ENCODE peak calls at places on chromosomes 5 and 9, in eight cellular contexts. One of them, this sample, is unnamed.

GRCh38 chr9:115225459-115226116 is 107.6 kb upstream of the TNC start:
- DNase-seq in effector CD4-positive, alpha-beta T cell: no peak
- DNase-seq in hepatic stellate cell: no peak
- DNase-seq in amniotic epithelial cell: no peak
- DNase-seq in activated T-helper 1 cell treated with anti-CD3 and anti-CD28 coated beads, Interleukin-2, amount 50 U/mL, for 16 hours: no peak
- DNase-seq in nephron progenitor cell: no peak
- DNase-seq in retina: no peak
- DNase-seq in right atrium auricular region: no peak
- DNase-seq in this sample: no peak

GRCh38 chr5:131096774-131097695 is 68.0 kb downstream of the HINT1 start:
- DNase-seq in effector CD4-positive, alpha-beta T cell: no peak
- DNase-seq in hepatic stellate cell: no peak
- DNase-seq in amniotic epithelial cell: no peak
- DNase-seq in activated T-helper 1 cell treated with anti-CD3 and anti-CD28 coated beads, Interleukin-2, amount 50 U/mL, for 16 hours: no peak
- DNase-seq in nephron progenitor cell: no peak
- DNase-seq in retina: no peak
- DNase-seq in right atrium auricular region: no peak
- DNase-seq in this sample: no peak

GRCh38 chr9:32966036-32966435 is 35.4 kb downstream of the APTX start:
- DNase-seq in effector CD4-positive, alpha-beta T cell: no peak
- DNase-seq in hepatic stellate cell: no peak
- DNase-seq in amniotic epithelial cell: no peak
- DNase-seq in activated T-helper 1 cell treated with anti-CD3 and anti-CD28 coated beads, Interleukin-2, amount 50 U/mL, for 16 hours: no peak
- DNase-seq in nephron progenitor cell: no peak
- DNase-seq in retina: no peak
- DNase-seq in right atrium auricular region: no peak
- DNase-seq in this sample: no peak

GRCh38 chr5:9454012-9454481 is 91.8 kb downstream of the SEMA5A start:
- DNase-seq in effector CD4-positive, alpha-beta T cell: no peak
- DNase-seq in hepatic stellate cell: no peak
- DNase-seq in amniotic epithelial cell: no peak
- DNase-seq in activated T-helper 1 cell treated with anti-CD3 and anti-CD28 coated beads, Interleukin-2, amount 50 U/mL, for 16 hours: no peak
- DNase-seq in nephron progenitor cell: no peak
- DNase-seq in retina: no peak
- DNase-seq in right atrium auricular region: no peak
- DNase-seq in this sample: no peak

GRCh38 chr5:120055858-120056257 is 408.2 kb upstream of the PRR16 start:
- DNase-seq in effector CD4-positive, alpha-beta T cell: no peak
- DNase-seq in hepatic stellate cell: peak
- DNase-seq in amniotic epithelial cell: peak
- DNase-seq in activated T-helper 1 cell treated with anti-CD3 and anti-CD28 coated beads, Interleukin-2, amount 50 U/mL, for 16 hours: no peak
- DNase-seq in nephron progenitor cell: no peak
- DNase-seq in retina: no peak
- DNase-seq in right atrium auricular region: no peak
- DNase-seq in this sample: no peak

GRCh38 chr5:139646912-139647391 is 1.2 kb upstream of the CXXC5 start:
- DNase-seq in effector CD4-positive, alpha-beta T cell: no peak
- DNase-seq in hepatic stellate cell: no peak
- DNase-seq in amniotic epithelial cell: no peak
- DNase-seq in activated T-helper 1 cell treated with anti-CD3 and anti-CD28 coated beads, Interleukin-2, amount 50 U/mL, for 16 hours: no peak
- DNase-seq in nephron progenitor cell: peak
- DNase-seq in retina: peak
- DNase-seq in right atrium auricular region: no peak
- DNase-seq in this sample: no peak

GRCh38 chr5:124546643-124547042 is 199.8 kb downstream of the ZNF608 start:
- DNase-seq in effector CD4-positive, alpha-beta T cell: no peak
- DNase-seq in hepatic stellate cell: no peak
- DNase-seq in amniotic epithelial cell: peak
- DNase-seq in activated T-helper 1 cell treated with anti-CD3 and anti-CD28 coated beads, Interleukin-2, amount 50 U/mL, for 16 hours: no peak
- DNase-seq in nephron progenitor cell: peak
- DNase-seq in retina: no peak
- DNase-seq in right atrium auricular region: no peak
- DNase-seq in this sample: no peak

GRCh38 chr9:100601216-100601615 is 23.3 kb downstream of the CAVIN4 start:
- DNase-seq in effector CD4-positive, alpha-beta T cell: no peak
- DNase-seq in hepatic stellate cell: peak
- DNase-seq in amniotic epithelial cell: peak
- DNase-seq in activated T-helper 1 cell treated with anti-CD3 and anti-CD28 coated beads, Interleukin-2, amount 50 U/mL, for 16 hours: no peak
- DNase-seq in nephron progenitor cell: peak
- DNase-seq in retina: peak
- DNase-seq in right atrium auricular region: no peak
- DNase-seq in this sample: no peak

GRCh38 chr9:71025728-71026127 is 95.7 kb downstream of the TRPM3 start:
- DNase-seq in effector CD4-positive, alpha-beta T cell: no peak
- DNase-seq in hepatic stellate cell: no peak
- DNase-seq in amniotic epithelial cell: no peak
- DNase-seq in activated T-helper 1 cell treated with anti-CD3 and anti-CD28 coated beads, Interleukin-2, amount 50 U/mL, for 16 hours: no peak
- DNase-seq in nephron progenitor cell: no peak
- DNase-seq in retina: no peak
- DNase-seq in right atrium auricular region: no peak
- DNase-seq in this sample: no peak

GRCh38 chr5:149887622-149888183 is 56.9 kb downstream of the PDE6A start:
- DNase-seq in effector CD4-positive, alpha-beta T cell: no peak
- DNase-seq in hepatic stellate cell: peak
- DNase-seq in amniotic epithelial cell: peak
- DNase-seq in activated T-helper 1 cell treated with anti-CD3 and anti-CD28 coated beads, Interleukin-2, amount 50 U/mL, for 16 hours: no peak
- DNase-seq in nephron progenitor cell: no peak
- DNase-seq in retina: no peak
- DNase-seq in right atrium auricular region: no peak
- DNase-seq in this sample: no peak

GRCh38 chr5:153964201-153965101 is 74.3 kb downstream of the FAM114A2 start:
- DNase-seq in effector CD4-positive, alpha-beta T cell: no peak
- DNase-seq in hepatic stellate cell: no peak
- DNase-seq in amniotic epithelial cell: peak
- DNase-seq in activated T-helper 1 cell treated with anti-CD3 and anti-CD28 coated beads, Interleukin-2, amount 50 U/mL, for 16 hours: no peak
- DNase-seq in nephron progenitor cell: no peak
- DNase-seq in retina: no peak
- DNase-seq in right atrium auricular region: no peak
- DNase-seq in this sample: no peak

GRCh38 chr5:93587919-93588585 is 5.0 kb downstream of the NR2F1 start:
- DNase-seq in effector CD4-positive, alpha-beta T cell: no peak
- DNase-seq in hepatic stellate cell: no peak
- DNase-seq in amniotic epithelial cell: no peak
- DNase-seq in activated T-helper 1 cell treated with anti-CD3 and anti-CD28 coated beads, Interleukin-2, amount 50 U/mL, for 16 hours: no peak
- DNase-seq in nephron progenitor cell: no peak
- DNase-seq in retina: peak
- DNase-seq in right atrium auricular region: no peak
- DNase-seq in this sample: no peak

GRCh38 chr9:124553738-124554137 is 46.5 kb upstream of the NR5A1 start:
- DNase-seq in effector CD4-positive, alpha-beta T cell: no peak
- DNase-seq in hepatic stellate cell: no peak
- DNase-seq in amniotic epithelial cell: peak
- DNase-seq in activated T-helper 1 cell treated with anti-CD3 and anti-CD28 coated beads, Interleukin-2, amount 50 U/mL, for 16 hours: no peak
- DNase-seq in nephron progenitor cell: no peak
- DNase-seq in retina: no peak
- DNase-seq in right atrium auricular region: no peak
- DNase-seq in this sample: no peak

GRCh38 chr5:15105799-15106393 is 234.3 kb upstream of the ANKH start:
- DNase-seq in effector CD4-positive, alpha-beta T cell: no peak
- DNase-seq in hepatic stellate cell: peak
- DNase-seq in amniotic epithelial cell: peak
- DNase-seq in activated T-helper 1 cell treated with anti-CD3 and anti-CD28 coated beads, Interleukin-2, amount 50 U/mL, for 16 hours: no peak
- DNase-seq in nephron progenitor cell: peak
- DNase-seq in retina: peak
- DNase-seq in right atrium auricular region: no peak
- DNase-seq in this sample: no peak

GRCh38 chr5:109029847-109030246 is 282.1 kb downstream of the FER start:
- DNase-seq in effector CD4-positive, alpha-beta T cell: no peak
- DNase-seq in hepatic stellate cell: no peak
- DNase-seq in amniotic epithelial cell: no peak
- DNase-seq in activated T-helper 1 cell treated with anti-CD3 and anti-CD28 coated beads, Interleukin-2, amount 50 U/mL, for 16 hours: no peak
- DNase-seq in nephron progenitor cell: no peak
- DNase-seq in retina: no peak
- DNase-seq in right atrium auricular region: no peak
- DNase-seq in this sample: no peak

GRCh38 chr5:126069329-126069728 is 353.9 kb upstream of the GRAMD2B start:
- DNase-seq in effector CD4-positive, alpha-beta T cell: no peak
- DNase-seq in hepatic stellate cell: no peak
- DNase-seq in amniotic epithelial cell: no peak
- DNase-seq in activated T-helper 1 cell treated with anti-CD3 and anti-CD28 coated beads, Interleukin-2, amount 50 U/mL, for 16 hours: no peak
- DNase-seq in nephron progenitor cell: no peak
- DNase-seq in retina: no peak
- DNase-seq in right atrium auricular region: no peak
- DNase-seq in this sample: no peak

This sample was measured in CD8-positive, alpha-beta memory T cell.